ENCODE peak calls at places on chromosome 4, in eight cellular contexts. Z is neuronal stem cell; H is fibroblast of lung; L is MM.1S; O is IMR-90; J is CD8-positive, alpha-beta memory T cell; A is tibial nerve; W is upper lobe of right lung. P is an unnamed sample. For H3K4me1, the result is how much of the 10 kb centered on the place peaks cover.

GRCh38 chr4:147843162-147843561 is 111.3 kb downstream of the ARHGAP10 start:
- DNase-seq in Z (no peak), H (no peak), L (peak), O (no peak), J (no peak), A (no peak), W (no peak), P (no peak)

GRCh38 chr4:152294331-152294730 is 241.6 kb downstream of the FBXW7 start:
- DNase-seq in Z (no peak), H (no peak), L (no peak), O (no peak), J (no peak), A (no peak), W (no peak), P (no peak)

GRCh38 chr4:36209941-36210663 is 34.2 kb downstream of the ARAP2 start:
- DNase-seq in Z (no peak), H (no peak), L (no peak), O (no peak), J (no peak), A (no peak), W (no peak), P (peak)

GRCh38 chr4:147754037-147754445 is 22.2 kb downstream of the ARHGAP10 start:
- DNase-seq in Z (no peak), H (peak), L (no peak), O (peak), J (no peak), A (no peak), W (no peak), P (peak)

GRCh38 chr4:8467016-8467415 is 26.4 kb downstream of the TRMT44 start:
- DNase-seq in Z (no peak), H (no peak), L (no peak), O (no peak), J (no peak), A (no peak), W (no peak), P (no peak)

GRCh38 chr4:24137963-24138601 is 248.2 kb upstream of the PPARGC1A start:
- DNase-seq in Z (no peak), H (no peak), L (no peak), O (no peak), J (no peak), A (no peak), W (no peak), P (no peak)

GRCh38 chr4:40223343-40223742 is 26.5 kb downstream of the RHOH start:
- DNase-seq in Z (no peak), H (no peak), L (no peak), O (no peak), J (no peak), A (no peak), W (no peak), P (no peak)

GRCh38 chr4:34293459-34293858 is 1950.9 kb downstream of the ARAP2 start:
- DNase-seq in Z (no peak), H (no peak), L (no peak), O (no peak), J (no peak), A (no peak), W (no peak), P (no peak)

GRCh38 chr4:71229477-71230257 is 109.2 kb upstream of the SLC4A4 start:
- DNase-seq in Z (peak), H (peak), L (peak), O (peak), J (no peak), A (no peak), W (no peak), P (no peak)

GRCh38 chr4:41670530-41670929 is 78.0 kb downstream of the PHOX2B start:
- DNase-seq in Z (no peak), H (no peak), L (no peak), O (no peak), J (no peak), A (no peak), W (no peak), P (no peak)

GRCh38 chr4:56723201-56723605 is 42.1 kb upstream of the HOPX start:
- DNase-seq in Z (no peak), H (no peak), L (no peak), O (no peak), J (no peak), A (no peak), W (no peak), P (peak)

GRCh38 chr4:167144605-167145004 is 89.7 kb downstream of the SPOCK3 start:
- DNase-seq in Z (no peak), H (no peak), L (no peak), O (no peak), J (no peak), A (no peak), W (no peak), P (no peak)

GRCh38 chr4:161714022-161714751 is 449.6 kb downstream of the FSTL5 start:
- DNase-seq in Z (peak), H (peak), L (no peak), O (peak), J (no peak), A (no peak), W (no peak), P (peak)

GRCh38 chr4:75673027-75673958 is at the start of gene G3BP2:
- DNase-seq in Z (peak), H (peak), L (peak), O (peak), J (peak), A (peak), W (peak), P (peak)

GRCh38 chr4:169439244-169439643 is 168.5 kb upstream of the SH3RF1 start:
- DNase-seq in Z (no peak), H (peak), L (no peak), O (peak), J (no peak), A (no peak), W (no peak), P (no peak)

DNA sequence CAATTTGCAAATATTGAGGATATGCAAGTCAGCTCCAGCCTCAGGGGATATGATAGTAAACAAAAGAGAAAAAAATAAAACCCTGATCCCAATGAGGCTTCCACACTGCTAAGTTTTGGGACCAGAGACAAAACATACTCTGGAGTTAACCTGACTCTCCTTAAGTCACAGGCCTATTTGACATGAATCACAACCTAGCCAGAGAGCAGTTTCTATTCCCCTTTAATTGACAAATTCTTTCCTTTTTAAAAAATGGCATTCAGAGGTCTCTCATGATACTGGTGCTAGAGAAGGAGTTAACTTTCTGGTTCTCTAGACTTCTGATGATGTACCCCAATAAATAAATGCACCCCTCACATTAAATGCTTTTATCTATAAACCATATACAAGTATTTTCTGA is 8.8 kb downstream of the ACSL1 start:
- DNase-seq in Z (no peak), H (no peak), L (no peak), O (no peak), J (no peak), A (no peak), W (no peak), P (no peak)
- H3K4me1 ChIP-seq in Z (under half), H (under half), L (under half), O (under half), J (under half), A (under half), W (half or more), P (under half)

GRCh38 chr4:2753444-2753843 is 2.7 kb downstream of the TNIP2 start:
- DNase-seq in Z (no peak), H (no peak), L (no peak), O (no peak), J (no peak), A (no peak), W (no peak), P (no peak)
- H3K4me1 ChIP-seq in Z (under half), H (under half), L (under half), O (under half), J (under half), A (under half), W (under half), P (under half)

GRCh38 chr4:94739741-94740140 is 18.0 kb upstream of the BMPR1B start:
- DNase-seq in Z (no peak), H (no peak), L (no peak), O (no peak), J (no peak), A (no peak), W (no peak), P (no peak)
- H3K4me1 ChIP-seq in Z (under half), H (under half), L (under half), O (under half), J (under half), A (under half), W (under half), P (under half)

GRCh38 chr4:159178147-159178541 is 75.3 kb downstream of the RAPGEF2 start:
- DNase-seq in Z (no peak), H (peak), L (no peak), O (peak), J (no peak), A (no peak), W (no peak), P (no peak)
- H3K4me1 ChIP-seq in Z (under half), H (under half), L (under half), O (under half), J (under half), A (under half), W (half or more), P (under half)

DNA sequence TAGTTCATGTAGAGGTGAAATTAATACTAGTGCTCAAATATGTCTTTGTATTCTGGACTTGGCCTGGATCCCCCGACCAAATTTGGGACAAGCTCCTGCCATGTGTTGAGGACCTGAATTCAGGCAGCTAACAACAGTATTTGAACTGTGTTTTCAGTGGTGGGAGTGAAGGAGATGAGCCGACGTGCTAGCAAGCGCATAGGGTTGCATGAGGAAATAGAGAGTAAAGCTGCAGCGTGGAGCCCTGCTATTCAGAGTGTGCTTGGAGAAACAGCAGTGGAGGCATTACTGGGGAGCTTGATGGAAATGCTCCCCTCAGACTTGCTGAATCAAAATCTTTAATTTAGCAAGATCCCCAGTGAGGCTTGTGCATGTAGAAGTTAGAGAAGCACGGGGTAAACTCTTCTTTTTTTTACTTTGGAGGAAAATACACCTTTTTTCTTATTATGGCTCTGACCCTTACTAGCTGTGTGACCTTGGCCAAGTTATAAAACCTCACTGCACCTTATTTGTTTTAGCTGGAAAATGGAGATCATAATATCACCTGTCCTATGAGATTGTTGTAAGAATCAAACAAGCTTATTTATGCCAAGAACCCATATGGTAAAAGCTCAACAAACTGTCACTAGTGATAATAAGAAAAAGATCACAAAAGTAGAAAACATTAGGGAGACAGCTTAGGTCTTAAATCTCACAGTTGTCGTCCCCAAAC is 126.5 kb downstream of the PTTG2 start:
- DNase-seq in Z (no peak), H (no peak), L (no peak), O (no peak), J (no peak), A (no peak), W (no peak), P (no peak)
- H3K4me1 ChIP-seq in Z (under half), H (under half), L (under half), O (under half), J (under half), A (under half), W (under half), P (under half)

GRCh38 chr4:176238819-176239218 is 30.2 kb downstream of the ASB5 start:
- DNase-seq in Z (no peak), H (peak), L (no peak), O (peak), J (no peak), A (no peak), W (no peak), P (peak)

GRCh38 chr4:176242764-176243347 is 26.2 kb downstream of the ASB5 start:
- DNase-seq in Z (no peak), H (no peak), L (no peak), O (no peak), J (no peak), A (no peak), W (no peak), P (no peak)

GRCh38 chr4:176236909-176237308 is 32.1 kb downstream of the ASB5 start:
- DNase-seq in Z (no peak), H (peak), L (peak), O (peak), J (no peak), A (no peak), W (no peak), P (peak)

GRCh38 chr4:176241703-176242102 is 27.3 kb downstream of the ASB5 start:
- DNase-seq in Z (no peak), H (no peak), L (no peak), O (no peak), J (no peak), A (no peak), W (no peak), P (no peak)

GRCh38 chr4:176238157-176238608 is 30.8 kb downstream of the ASB5 start:
- DNase-seq in Z (no peak), H (peak), L (no peak), O (peak), J (no peak), A (no peak), W (no peak), P (no peak)
- H3K4me1 ChIP-seq in Z (under half), H (under half), L (under half), O (under half), J (under half), A (under half), W (under half), P (under half)

DNA sequence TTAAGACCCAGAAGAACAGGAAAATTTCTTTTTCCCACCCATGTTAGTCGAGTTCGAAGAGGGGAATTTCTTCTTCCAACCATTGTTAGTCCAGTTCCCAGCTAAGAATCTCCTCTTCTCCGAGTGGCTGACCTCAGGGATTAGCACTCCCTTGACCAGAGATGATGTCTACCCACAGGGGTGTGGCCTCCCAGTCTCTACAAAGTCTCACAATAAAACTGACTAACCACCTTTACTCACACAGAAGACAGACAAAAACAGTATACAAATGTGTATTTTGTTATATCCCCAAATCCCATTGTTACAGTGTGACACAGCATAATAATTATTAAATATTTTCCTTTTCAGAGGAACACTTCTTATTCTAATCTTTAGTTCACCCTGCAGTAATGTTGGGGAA is 62.8 kb upstream of the NFKB1 start:
- DNase-seq in Z (no peak), H (peak), L (no peak), O (peak), J (no peak), A (no peak), W (no peak), P (peak)
- H3K4me1 ChIP-seq in Z (under half), H (under half), L (under half), O (under half), J (under half), A (under half), W (under half), P (under half)

GRCh38 chr4:73870778-73871177 is 1.6 kb downstream of the CXCL1 start:
- DNase-seq in Z (no peak), H (no peak), L (no peak), O (no peak), J (no peak), A (no peak), W (no peak), P (no peak)

GRCh38 chr4:73871911-73872310 is 2.7 kb downstream of the CXCL1 start:
- DNase-seq in Z (no peak), H (no peak), L (no peak), O (no peak), J (no peak), A (no peak), W (no peak), P (no peak)

GRCh38 chr4:73869130-73870055 is at the start of gene CXCL1:
- DNase-seq in Z (peak), H (peak), L (no peak), O (no peak), J (no peak), A (no peak), W (peak), P (peak)

GRCh38 chr4:73868206-73869129 is 725 bp upstream of the CXCL1 start:
- DNase-seq in Z (peak), H (no peak), L (no peak), O (no peak), J (no peak), A (no peak), W (no peak), P (no peak)

DNA sequence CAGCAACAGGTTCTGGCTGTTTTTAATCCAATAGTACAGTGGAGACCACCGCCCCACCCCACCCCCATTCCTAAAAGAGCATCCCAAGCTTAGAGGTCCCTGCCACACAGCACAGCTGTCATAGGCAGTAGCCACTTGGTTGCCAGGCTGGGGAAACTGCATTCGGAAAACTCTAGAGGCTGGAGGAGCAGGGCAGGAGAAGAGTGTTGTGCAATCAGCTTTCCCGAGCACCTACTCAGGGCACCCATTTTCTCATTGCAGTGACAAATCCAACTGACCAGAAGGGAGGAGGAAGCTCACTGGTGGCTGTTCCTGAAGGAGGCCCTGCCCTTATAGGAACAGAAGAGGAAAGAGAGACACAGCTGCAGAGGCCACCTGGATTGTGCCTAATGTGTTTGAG is 1.1 kb downstream of the CXCL1 start:
- DNase-seq in Z (no peak), H (no peak), L (no peak), O (no peak), J (no peak), A (no peak), W (peak), P (peak)
- H3K4me1 ChIP-seq in Z (under half), H (under half), L (under half), O (under half), J (under half), A (under half), W (under half), P (under half)

GRCh38 chr4:929096-929765 is 2.9 kb downstream of the GAK start:
- DNase-seq in Z (no peak), H (no peak), L (no peak), O (no peak), J (no peak), A (no peak), W (peak), P (no peak)
- H3K4me1 ChIP-seq in Z (under half), H (under half), L (under half), O (under half), J (half or more), A (under half), W (under half), P (under half)